ENCODE peak calls at places on chromosome 10, in five cellular contexts. C is CD14-positive monocyte, H is choroid plexus epithelial cell, N is kidney, K is dorsolateral prefrontal cortex. Q is an unnamed sample.

GRCh38 chr10:49750546-49750945 is 11.6 kb downstream of the OGDHL start:
- DNase-seq in C (no peak), K (no peak), H (no peak), N (no peak), Q (no peak)

GRCh38 chr10:74923556-74923955 is 97.2 kb downstream of the KAT6B start:
- DNase-seq in K (no peak), N (no peak), H (no peak), C (no peak), Q (no peak)

GRCh38 chr10:3806603-3807002 is 21.6 kb upstream of the KLF6 start:
- DNase-seq in N (no peak), H (peak), C (no peak), K (no peak), Q (no peak)

GRCh38 chr10:78292250-78292986 is 258.8 kb downstream of the RPS24 start:
- DNase-seq in N (no peak), H (no peak), C (no peak), K (no peak), Q (peak)

GRCh38 chr10:129915526-129916378 is 48.3 kb downstream of the EBF3 start:
- DNase-seq in N (peak), K (no peak), C (no peak), H (no peak), Q (no peak)

GRCh38 chr10:90227259-90227658 is 525.9 kb downstream of the KIF20B start:
- DNase-seq in H (peak), K (no peak), C (no peak), N (no peak), Q (no peak)

GRCh38 chr10:116756277-116756676 is 13.9 kb upstream of the HSPA12A start:
- DNase-seq in N (peak), C (no peak), H (peak), K (peak), Q (no peak)

GRCh38 chr10:49539320-49539885 is 482 bp upstream of the ERCC6 start:
- DNase-seq in N (peak), H (peak), C (peak), K (no peak), Q (no peak)

GRCh38 chr10:77073066-77073960 is 564.3 kb downstream of the KCNMA1 start:
- DNase-seq in C (no peak), H (peak), K (no peak), N (no peak), Q (no peak)

GRCh38 chr10:105585753-105586152 is 944.7 kb downstream of the SORCS3 start:
- DNase-seq in H (peak), N (no peak), C (no peak), K (no peak), Q (no peak)

GRCh38 chr10:1625731-1626130 is 111.6 kb downstream of the ADARB2 start:
- DNase-seq in H (no peak), N (no peak), K (no peak), C (no peak), Q (no peak)

GRCh38 chr10:125024496-125025234 is 82.7 kb downstream of the ZRANB1 start:
- DNase-seq in N (no peak), K (no peak), H (no peak), C (no peak), Q (no peak)

GRCh38 chr10:117004627-117005453 is at the start of gene SHTN1:
- DNase-seq in K (peak), C (peak), H (peak), N (peak), Q (no peak)

GRCh38 chr10:17257466-17258321 is 29.7 kb downstream of the VIM start:
- DNase-seq in H (peak), C (peak), K (no peak), N (no peak), Q (no peak)

GRCh38 chr10:79049931-79050895 is 18.6 kb upstream of the ZMIZ1 start:
- DNase-seq in N (peak), H (no peak), C (no peak), K (no peak), Q (peak)

GRCh38 chr10:16663472-16663871 is 141.8 kb upstream of the C1QL3 start:
- DNase-seq in H (no peak), C (no peak), K (no peak), N (no peak), Q (no peak)

GRCh38 chr10:5524721-5525531 is at the start of gene CALML3:
- DNase-seq in C (peak), K (no peak), H (no peak), N (no peak), Q (peak)

GRCh38 chr10:131655101-131655849 is 245.5 kb upstream of the PPP2R2D start:
- DNase-seq in C (no peak), K (no peak), N (peak), H (no peak), Q (peak)

GRCh38 chr10:44183667-44184632 is 200.9 kb downstream of the CXCL12 start:
- DNase-seq in K (no peak), C (no peak), N (no peak), H (peak), Q (no peak)

GRCh38 chr10:23172846-23173548 is 19.1 kb upstream of the PTF1A start:
- DNase-seq in H (no peak), C (no peak), N (no peak), K (no peak), Q (no peak)

GRCh38 chr10:78543749-78544446 is 510.2 kb downstream of the RPS24 start:
- DNase-seq in H (peak), N (peak), C (no peak), K (no peak), Q (no peak)

GRCh38 chr10:19817251-19818046 is 1.2 kb downstream of the PLXDC2 start:
- DNase-seq in H (peak), C (no peak), K (peak), N (peak), Q (peak)
- TF ChIP-seq CTCF in H (peak), C (peak), K (no peak), N (no peak), Q (peak)

GRCh38 chr10:124017729-124018128 is 75.7 kb downstream of the CHST15 start:
- DNase-seq in C (no peak), N (peak), K (no peak), H (no peak), Q (no peak)
- TF ChIP-seq CTCF in C (no peak), N (no peak), K (no peak), H (no peak), Q (no peak)

GRCh38 chr10:126749030-126749655 is 78.7 kb upstream of the C10orf90 start:
- DNase-seq in K (peak), N (peak), C (no peak), H (peak), Q (no peak)
- TF ChIP-seq CTCF in K (peak), N (peak), C (peak), H (peak), Q (peak)

DNA sequence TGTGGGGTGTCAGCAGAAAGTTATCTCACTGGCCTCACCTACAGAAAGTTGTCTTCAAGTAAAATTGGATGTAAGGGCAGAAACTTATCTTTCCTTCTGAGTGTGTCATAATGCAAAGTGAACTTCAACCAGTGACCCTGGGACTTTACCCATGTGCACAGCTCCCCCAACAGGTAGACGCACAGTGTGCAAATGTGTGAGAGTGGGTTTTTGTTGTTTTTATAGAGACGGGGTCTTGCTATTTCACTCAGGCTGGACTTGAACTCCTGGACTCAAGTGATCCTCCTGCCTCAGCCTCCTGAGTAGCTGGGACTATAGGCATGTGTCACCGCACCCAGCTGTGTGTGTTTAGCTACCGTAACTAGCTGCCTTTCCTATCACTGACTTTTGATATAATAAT is 6.4 kb upstream of the KAZALD1 start:
- DNase-seq in N (peak), K (no peak), C (no peak), H (no peak), Q (no peak)
- TF ChIP-seq CTCF in N (no peak), K (no peak), C (no peak), H (peak), Q (peak)

GRCh38 chr10:113080621-113081229 is 130.7 kb downstream of the TCF7L2 start:
- DNase-seq in C (no peak), H (no peak), N (no peak), K (no peak), Q (no peak)
- TF ChIP-seq CTCF in C (no peak), H (peak), N (no peak), K (no peak), Q (peak)

DNA sequence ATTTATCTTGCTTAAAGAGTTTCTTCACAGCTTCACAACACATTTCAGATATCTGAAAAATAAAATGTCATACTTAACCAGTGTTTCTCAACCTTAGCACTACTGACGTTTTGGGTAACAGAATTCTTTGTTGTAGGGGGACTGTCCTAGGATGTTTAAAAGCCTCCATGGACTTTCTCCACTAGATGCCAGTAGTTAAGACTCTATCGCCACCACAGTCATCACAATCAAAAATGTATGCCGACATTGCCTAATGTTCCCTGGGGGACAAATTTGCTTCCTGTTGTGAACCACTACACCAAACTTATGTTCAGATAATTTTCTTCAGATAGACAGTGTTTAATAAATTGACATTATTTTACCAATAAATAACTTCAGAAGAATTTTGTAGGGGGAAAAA is 13.4 kb downstream of the NOC3L start:
- DNase-seq in N (no peak), C (no peak), K (no peak), H (peak), Q (no peak)
- TF ChIP-seq CTCF in N (no peak), C (no peak), K (peak), H (peak), Q (peak)

DNA sequence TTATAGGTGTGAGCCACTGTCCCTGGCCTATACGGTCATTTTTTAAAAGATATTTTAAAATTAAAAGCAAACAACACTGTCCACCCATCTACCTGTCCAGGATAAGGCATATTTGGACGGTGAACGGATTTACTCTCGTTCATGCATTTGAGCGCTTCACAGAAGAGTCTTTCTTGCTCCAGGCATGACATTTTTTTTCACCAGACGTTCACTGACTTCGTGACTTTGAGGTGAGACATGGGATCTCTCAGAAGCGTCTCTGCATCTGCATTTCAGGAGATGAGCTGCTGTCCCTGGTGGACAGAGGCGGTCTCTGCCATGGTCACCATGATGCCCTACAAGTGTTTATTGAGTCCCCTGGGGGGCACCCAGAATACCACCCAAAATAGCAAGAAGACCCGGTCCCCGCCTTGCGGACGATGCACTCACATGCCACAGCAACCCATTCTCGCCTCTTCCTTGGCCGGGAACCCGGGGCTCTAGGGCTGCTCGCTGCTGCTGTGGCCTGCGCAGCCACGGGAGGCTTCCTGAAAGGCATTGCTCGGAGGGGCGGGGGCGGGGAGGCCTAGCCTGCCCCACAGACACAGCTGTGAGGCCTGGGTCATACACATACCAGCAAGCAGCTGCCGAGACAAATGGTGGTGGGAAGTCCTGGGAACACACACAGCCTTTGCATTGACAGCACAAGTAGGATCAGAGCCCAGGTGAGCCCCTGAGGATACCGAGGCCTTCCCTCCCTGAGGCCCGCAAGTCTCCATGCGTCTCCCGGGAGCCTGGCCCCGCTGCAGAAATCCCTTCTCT is 84.4 kb downstream of the RGS10 start:
- DNase-seq in C (no peak), N (peak), H (no peak), K (no peak), Q (no peak)
- TF ChIP-seq CTCF in C (no peak), N (no peak), H (no peak), K (no peak), Q (no peak)

DNA sequence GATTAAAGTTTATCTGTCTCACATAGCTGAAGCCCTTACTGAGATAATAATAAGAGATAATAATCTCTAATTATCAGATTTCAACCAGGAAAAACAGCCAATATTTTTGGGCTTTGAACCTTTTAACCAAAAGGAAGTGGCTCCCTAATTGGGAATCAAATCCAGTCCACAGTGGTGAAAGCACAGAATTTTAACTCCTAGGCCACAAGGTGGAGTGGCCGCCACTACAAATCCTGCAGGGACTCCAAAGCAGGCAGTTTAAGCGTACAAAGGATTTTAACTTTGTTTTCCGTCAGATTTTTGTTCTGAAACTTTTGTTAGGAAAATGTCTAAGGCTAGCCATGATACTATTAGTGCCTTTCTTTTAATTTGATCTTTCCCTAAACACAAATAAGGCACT is 99.6 kb upstream of the CCNY start:
- DNase-seq in K (no peak), C (no peak), N (no peak), H (peak), Q (no peak)
- TF ChIP-seq CTCF in K (no peak), C (no peak), N (peak), H (peak), Q (peak)

GRCh38 chr10:88582806-88583583 is at the start of gene RNLS:
- DNase-seq in H (peak), K (peak), N (peak), C (peak), Q (peak)
- TF ChIP-seq CTCF in H (peak), K (peak), N (peak), C (peak), Q (peak)

DNA sequence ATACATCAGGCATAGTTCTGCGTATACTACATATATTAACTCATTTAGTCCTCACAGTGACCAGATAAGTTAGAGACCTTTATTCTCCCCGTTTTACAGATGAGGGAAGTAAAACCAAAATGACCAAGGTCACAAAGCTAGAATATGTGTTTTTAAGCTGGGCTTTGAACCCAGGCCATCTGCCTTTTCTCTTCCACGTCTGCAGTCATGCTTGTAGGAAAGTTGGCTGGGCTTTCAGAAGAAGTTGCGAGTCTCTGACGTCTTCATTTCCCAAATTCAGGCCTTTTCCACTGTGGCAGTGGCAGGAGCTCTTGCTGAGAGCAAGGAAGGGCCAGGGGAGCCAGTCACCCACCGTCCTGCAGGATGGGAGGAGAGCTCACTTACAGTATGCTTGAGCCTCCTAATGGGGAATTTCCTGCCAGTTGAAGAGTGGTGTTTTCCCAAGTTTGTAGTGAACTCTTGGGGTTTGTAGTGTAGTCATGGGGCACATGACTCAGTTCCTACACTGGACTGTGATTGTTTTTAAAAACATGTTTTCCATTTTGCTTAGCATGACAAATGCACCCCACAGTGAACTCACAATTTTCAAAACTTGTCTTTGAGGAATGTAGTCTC is 34.2 kb downstream of the CYP17A1 start:
- DNase-seq in K (no peak), C (peak), N (no peak), H (peak), Q (no peak)
- TF ChIP-seq CTCF in K (no peak), C (no peak), N (no peak), H (peak), Q (peak)